ENCODE peak calls at places on chromosomes 5 and 9, in ten cellular contexts. Y, B, F, I, G, H, C, Z, V and M are unnamed samples.

GRCh38 chr9:38114905-38115304 is 45.9 kb upstream of the SHB start:
- DNase-seq in Y (no peak), B (no peak), F (no peak), I (no peak), G (no peak), H (no peak), C (no peak), Z (no peak), V (no peak), M (no peak)

GRCh38 chr9:114286146-114286679 is 36.7 kb upstream of the ORM1 start:
- DNase-seq in Y (no peak), B (no peak), F (no peak), I (no peak), G (no peak), H (no peak), C (no peak), Z (no peak), V (no peak), M (no peak)

GRCh38 chr5:1745190-1745805 is 54.3 kb downstream of the MRPL36 start:
- DNase-seq in Y (no peak), B (no peak), F (no peak), I (no peak), G (no peak), H (no peak), C (no peak), Z (no peak), V (no peak), M (no peak)

GRCh38 chr5:179380211-179381035 is 35.2 kb upstream of the ADAMTS2 start:
- DNase-seq in Y (no peak), B (no peak), F (no peak), I (no peak), G (no peak), H (no peak), C (no peak), Z (no peak), V (no peak), M (no peak)

GRCh38 chr9:93079371-93079770 is 16.6 kb upstream of the CARD19 start:
- DNase-seq in Y (no peak), B (no peak), F (no peak), I (no peak), G (no peak), H (no peak), C (no peak), Z (no peak), V (no peak), M (no peak)

GRCh38 chr5:76256116-76256889 is 146.8 kb upstream of the IQGAP2 start:
- DNase-seq in Y (peak), B (peak), F (peak), I (peak), G (peak), H (peak), C (peak), Z (peak), V (peak), M (peak)

GRCh38 chr9:112411626-112412027 is 31.7 kb downstream of the HSDL2 start:
- DNase-seq in Y (peak), B (no peak), F (no peak), I (no peak), G (no peak), H (no peak), C (no peak), Z (no peak), V (no peak), M (no peak)

GRCh38 chr9:83060557-83060956 is 2.4 kb downstream of the RASEF start:
- DNase-seq in Y (no peak), B (no peak), F (no peak), I (no peak), G (no peak), H (no peak), C (no peak), Z (no peak), V (no peak), M (no peak)

GRCh38 chr5:43305948-43306563 is 7.2 kb downstream of the HMGCS1 start:
- DNase-seq in Y (peak), B (peak), F (peak), I (peak), G (peak), H (no peak), C (no peak), Z (no peak), V (peak), M (no peak)